ENCODE peak calls at places on chromosomes 5 and 9, in nine cellular contexts. V, U, J, H, Y, G, L, K and B are unnamed samples.

GRCh38 chr5:16894236-16895057 is 41.6 kb downstream of the MYO10 start:
- DNase-seq in V (no peak), U (no peak), J (no peak), H (peak), Y (peak), G (peak), L (no peak), K (no peak), B (no peak)

GRCh38 chr5:55900068-55900467 is 48.9 kb downstream of the IL31RA start:
- DNase-seq in V (peak), U (peak), J (no peak), H (no peak), Y (peak), G (no peak), L (no peak), K (no peak), B (no peak)

GRCh38 chr5:133921899-133922468 is 46.4 kb downstream of the C5orf15 start:
- DNase-seq in V (no peak), U (no peak), J (no peak), H (no peak), Y (no peak), G (no peak), L (no peak), K (no peak), B (no peak)

GRCh38 chr9:95447660-95448420 is 68.9 kb downstream of the PTCH1 start:
- DNase-seq in V (no peak), U (no peak), J (no peak), H (peak), Y (no peak), G (no peak), L (no peak), K (no peak), B (no peak)

GRCh38 chr5:76210946-76211345 is 127.8 kb downstream of the SV2C start:
- DNase-seq in V (no peak), U (no peak), J (no peak), H (no peak), Y (no peak), G (no peak), L (no peak), K (no peak), B (no peak)

GRCh38 chr9:70392850-70393249 is 21.6 kb downstream of the KLF9 start:
- DNase-seq in V (no peak), U (no peak), J (no peak), H (no peak), Y (no peak), G (no peak), L (no peak), K (no peak), B (no peak)

GRCh38 chr5:160312139-160312959 is at the start of gene CCNJL:
- DNase-seq in V (peak), U (no peak), J (no peak), H (peak), Y (peak), G (no peak), L (peak), K (peak), B (peak)

GRCh38 chr5:123359866-123360569 is 63.2 kb downstream of the CEP120 start:
- DNase-seq in V (no peak), U (no peak), J (no peak), H (no peak), Y (no peak), G (no peak), L (no peak), K (no peak), B (no peak)

GRCh38 chr5:174935854-174936474 is 211.6 kb downstream of the MSX2 start:
- DNase-seq in V (peak), U (no peak), J (no peak), H (peak), Y (peak), G (peak), L (peak), K (peak), B (peak)

GRCh38 chr9:7592321-7593319 is 207.0 kb downstream of the DMAC1 start:
- DNase-seq in V (no peak), U (no peak), J (no peak), H (no peak), Y (no peak), G (no peak), L (no peak), K (no peak), B (no peak)

GRCh38 chr9:92100237-92100911 is 14.8 kb downstream of the SPTLC1 start:
- DNase-seq in V (no peak), U (no peak), J (no peak), H (peak), Y (peak), G (peak), L (no peak), K (no peak), B (no peak)

GRCh38 chr5:174581483-174581882 is 142.9 kb upstream of the MSX2 start:
- DNase-seq in V (no peak), U (no peak), J (no peak), H (no peak), Y (no peak), G (no peak), L (no peak), K (no peak), B (no peak)

GRCh38 chr5:127425868-127426267 is 91.6 kb upstream of the PRRC1 start:
- DNase-seq in V (no peak), U (no peak), J (no peak), H (no peak), Y (no peak), G (no peak), L (no peak), K (no peak), B (no peak)

GRCh38 chr5:147973086-147973485 is 66.7 kb upstream of the C5orf46 start:
- DNase-seq in V (no peak), U (no peak), J (no peak), H (no peak), Y (no peak), G (no peak), L (no peak), K (no peak), B (no peak)

GRCh38 chr9:13569706-13570423 is 290.4 kb upstream of the MPDZ start:
- DNase-seq in V (no peak), U (no peak), J (no peak), H (peak), Y (peak), G (no peak), L (no peak), K (no peak), B (no peak)

GRCh38 chr5:2375796-2376195 is 375.7 kb downstream of the IRX2 start:
- DNase-seq in V (no peak), U (no peak), J (no peak), H (no peak), Y (no peak), G (no peak), L (no peak), K (no peak), B (no peak)

GRCh38 chr5:171226096-171226495 is 83.0 kb upstream of the TLX3 start:
- DNase-seq in V (no peak), U (no peak), J (no peak), H (peak), Y (no peak), G (no peak), L (no peak), K (no peak), B (no peak)

GRCh38 chr9:91187965-91188344 is 173.8 kb downstream of the AUH start:
- DNase-seq in V (no peak), U (no peak), J (no peak), H (peak), Y (peak), G (no peak), L (no peak), K (no peak), B (no peak)

GRCh38 chr5:134275822-134276221 is 49.9 kb upstream of the PPP2CA start:
- DNase-seq in V (peak), U (peak), J (no peak), H (no peak), Y (no peak), G (no peak), L (no peak), K (no peak), B (no peak)

GRCh38 chr5:132883261-132883834 is 9.9 kb downstream of the LEAP2 start:
- DNase-seq in V (peak), U (no peak), J (no peak), H (peak), Y (no peak), G (peak), L (no peak), K (no peak), B (no peak)

GRCh38 chr9:114141553-114142548 is 13.5 kb upstream of the COL27A1 start:
- DNase-seq in V (no peak), U (no peak), J (no peak), H (no peak), Y (no peak), G (no peak), L (no peak), K (no peak), B (no peak)

GRCh38 chr5:41708604-41708940 is 161.7 kb downstream of the OXCT1 start:
- DNase-seq in V (no peak), U (no peak), J (no peak), H (no peak), Y (no peak), G (no peak), L (no peak), K (no peak), B (no peak)

GRCh38 chr5:41707853-41708603 is 162.2 kb downstream of the OXCT1 start:
- DNase-seq in V (peak), U (no peak), J (no peak), H (peak), Y (peak), G (peak), L (no peak), K (no peak), B (no peak)
- TF ChIP-seq CTCF in V (peak), U (peak), J (no peak), H (peak), Y (peak), G (peak), L (no peak), K (no peak), B (peak)

DNA sequence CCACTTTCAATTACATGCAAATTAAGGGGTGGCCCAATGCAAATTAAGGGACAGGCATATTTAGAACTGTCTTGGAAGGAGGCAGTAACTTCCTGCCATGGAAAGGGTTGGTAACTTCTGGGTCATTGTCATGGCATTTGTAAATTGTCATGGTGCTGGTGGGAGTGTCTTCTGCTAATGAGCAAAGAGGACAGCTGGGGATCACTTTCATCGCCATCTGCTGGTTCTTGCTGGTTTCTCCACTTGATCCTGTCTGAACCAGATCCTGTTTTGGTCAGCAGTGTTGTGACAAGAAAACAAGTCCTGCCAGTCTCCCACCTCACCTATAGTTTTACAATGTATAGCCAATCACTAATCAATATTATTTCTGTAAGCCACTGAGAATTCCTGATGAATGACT is 23.4 kb upstream of the UGT3A2 start:
- DNase-seq in V (peak), U (no peak), J (no peak), H (peak), Y (no peak), G (no peak), L (no peak), K (no peak), B (no peak)
- TF ChIP-seq CTCF in V (peak), U (peak), J (no peak), H (peak), Y (peak), G (peak), L (peak), K (no peak), B (peak)

GRCh38 chr5:10232386-10232785 is 17.3 kb downstream of the ATPSCKMT start:
- DNase-seq in V (no peak), U (no peak), J (no peak), H (no peak), Y (no peak), G (no peak), L (no peak), K (no peak), B (no peak)

GRCh38 chr5:10233011-10233410 is 16.7 kb downstream of the ATPSCKMT start:
- DNase-seq in V (no peak), U (no peak), J (no peak), H (no peak), Y (no peak), G (no peak), L (no peak), K (no peak), B (no peak)

GRCh38 chr5:10235350-10235749 is 14.3 kb downstream of the ATPSCKMT start:
- DNase-seq in V (no peak), U (no peak), J (no peak), H (peak), Y (no peak), G (no peak), L (no peak), K (no peak), B (no peak)

GRCh38 chr5:10229306-10230048 is 20.2 kb downstream of the ATPSCKMT start:
- DNase-seq in V (no peak), U (no peak), J (no peak), H (peak), Y (peak), G (no peak), L (no peak), K (no peak), B (no peak)

GRCh38 chr5:10233505-10233904 is 16.2 kb downstream of the ATPSCKMT start:
- DNase-seq in V (no peak), U (no peak), J (no peak), H (peak), Y (peak), G (peak), L (no peak), K (peak), B (no peak)
- TF ChIP-seq CTCF in V (peak), U (peak), J (no peak), H (peak), Y (peak), G (peak), L (no peak), K (no peak), B (peak)

DNA sequence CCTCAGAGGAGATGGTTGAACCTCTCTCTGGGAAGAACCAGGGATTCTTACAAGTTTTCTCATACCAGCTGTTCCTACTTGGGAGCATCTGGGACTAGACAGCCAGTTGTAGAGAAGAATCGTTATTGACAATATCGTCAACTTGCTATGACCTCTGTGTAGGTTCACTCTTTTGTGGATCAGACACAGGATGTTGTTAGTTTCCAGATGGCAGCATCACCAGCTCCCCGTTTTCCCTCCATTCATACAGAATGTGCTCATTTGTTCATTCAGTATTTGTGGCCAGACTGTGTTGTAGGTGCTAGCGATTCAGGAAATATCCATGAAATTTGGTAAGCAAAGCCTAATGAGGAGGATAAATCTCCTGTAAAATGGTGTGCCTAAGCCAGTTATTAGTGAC is 3.7 kb downstream of the PDE8B start:
- DNase-seq in V (no peak), U (no peak), J (no peak), H (no peak), Y (no peak), G (no peak), L (no peak), K (no peak), B (no peak)
- TF ChIP-seq CTCF in V (no peak), U (no peak), J (no peak), H (no peak), Y (no peak), G (no peak), L (no peak), K (no peak), B (no peak)

GRCh38 chr5:8843766-8844165 is 702.1 kb downstream of the SEMA5A start:
- DNase-seq in V (no peak), U (no peak), J (peak), H (peak), Y (peak), G (no peak), L (no peak), K (no peak), B (no peak)
- TF ChIP-seq CTCF in V (no peak), U (no peak), J (no peak), H (no peak), Y (no peak), G (no peak), L (no peak), K (no peak), B (no peak)